ENCODE peak calls at places on chromosomes 6 and 20, in eight cellular contexts. U is fibroblast of lung, T is A549, B is ureter, G is HT-29, H is left kidney, Z is MM.1S, A is T1000. P is an unnamed sample.

GRCh38 chr6:86856937-86857563 is 80.3 kb upstream of the HTR1E start:
- DNase-seq in G (peak; percentile 71), U (peak; percentile 40), B (no peak), T (peak; percentile 25), A (peak; percentile 7), Z (peak; percentile 59), H (peak; percentile 65), P (no peak)

GRCh38 chr6:41551086-41551702 is 5.0 kb downstream of the FOXP4 start:
- DNase-seq in U (no peak), T (no peak), B (no peak), H (no peak), Z (no peak), A (no peak), G (no peak), P (no peak)

GRCh38 chr20:33789109-33789857 is 21.9 kb upstream of the CHMP4B start:
- DNase-seq in G (peak; percentile 100), Z (no peak), A (peak; percentile 84), U (peak; percentile 86), T (peak; percentile 96), B (peak; percentile 90), H (peak; percentile 23), P (peak; percentile 100)

GRCh38 chr20:2631228-2631627 is 21.2 kb upstream of the NOP56 start:
- DNase-seq in T (peak; percentile 33), G (peak; percentile 29), H (no peak), U (peak; percentile 12), B (no peak), Z (no peak), A (no peak), P (no peak)

GRCh38 chr6:79574636-79575035 is 37.4 kb upstream of the LCA5 start:
- DNase-seq in A (no peak), G (no peak), T (peak; percentile 23), B (no peak), H (no peak), U (peak; percentile 56), Z (no peak), P (peak; percentile 53)

GRCh38 chr20:57082546-57082945 is 183.9 kb downstream of the BMP7 start:
- DNase-seq in A (no peak), B (no peak), H (no peak), U (no peak), Z (no peak), T (no peak), G (no peak), P (no peak)

GRCh38 chr20:3927486-3928291 is 38.5 kb downstream of the PANK2 start:
- DNase-seq in H (peak; percentile 69), T (no peak), G (no peak), B (no peak), U (peak; percentile 78), A (no peak), Z (no peak), P (no peak)

GRCh38 chr6:73969982-73970960 is 274.3 kb downstream of the CD109 start:
- DNase-seq in G (peak; percentile 44), U (peak; percentile 71), Z (peak; percentile 28), B (no peak), H (peak; percentile 60), A (no peak), T (peak; percentile 40), P (no peak)

GRCh38 chr20:41534842-41535241 is 83.3 kb downstream of the CHD6 start:
- DNase-seq in G (no peak), H (no peak), U (peak; percentile 3), A (no peak), T (no peak), Z (no peak), B (no peak), P (no peak)

GRCh38 chr6:157813757-157814455 is 9.1 kb upstream of the SNX9 start:
- DNase-seq in Z (no peak), A (no peak), B (no peak), T (no peak), U (peak; percentile 89), G (no peak), H (no peak), P (no peak)

GRCh38 chr6:5175195-5175594 is 85.6 kb downstream of the LYRM4 start:
- DNase-seq in Z (no peak), B (no peak), H (peak; percentile 69), A (no peak), U (no peak), G (peak; percentile 5), T (peak; percentile 29), P (no peak)

GRCh38 chr20:37393196-37393862 is 47.4 kb downstream of the SRC start:
- DNase-seq in T (no peak), H (no peak), U (no peak), B (no peak), Z (no peak), G (no peak), A (no peak), P (no peak)